ENCODE peak calls at places on chromosome 13, in nine cellular contexts. P is AG10803; Z is fibroblast of mammary gland; Y is left ventricle myocardium inferior; L is cardiac fibroblast; A is omental fat pad; E is CD4-positive, alpha-beta T cell; C is IMR-90; B is Caco-2. T is an unnamed sample.

GRCh38 chr13:28093871-28094270 is 6.5 kb downstream of the FLT3 start:
- DNase-seq in P (no peak), Z (no peak), Y (no peak), L (no peak), A (no peak), E (no peak), C (no peak), B (no peak), T (no peak)

GRCh38 chr13:113118328-113119021 is 4.1 kb upstream of the F10 start:
- DNase-seq in P (no peak), Z (no peak), Y (no peak), L (no peak), A (no peak), E (no peak), C (no peak), B (no peak), T (no peak)

GRCh38 chr13:22189176-22190048 is 518.5 kb downstream of the FGF9 start:
- DNase-seq in P (no peak), Z (no peak), Y (no peak), L (no peak), A (no peak), E (no peak), C (no peak), B (no peak), T (no peak)

GRCh38 chr13:27005976-27006518 is 165.6 kb downstream of the USP12 start:
- DNase-seq in P (no peak), Z (no peak), Y (no peak), L (no peak), A (no peak), E (no peak), C (no peak), B (no peak), T (no peak)

GRCh38 chr13:35479223-35479536 is 2.7 kb upstream of the MAB21L1 start:
- DNase-seq in P (no peak), Z (peak), Y (no peak), L (no peak), A (no peak), E (no peak), C (no peak), B (no peak), T (no peak)

GRCh38 chr13:44188257-44188656 is 185.4 kb upstream of the SERP2 start:
- DNase-seq in P (peak), Z (peak), Y (no peak), L (peak), A (no peak), E (no peak), C (peak), B (no peak), T (no peak)

GRCh38 chr13:67130444-67130843 is 99.7 kb downstream of the PCDH9 start:
- DNase-seq in P (no peak), Z (no peak), Y (no peak), L (no peak), A (no peak), E (no peak), C (no peak), B (no peak), T (no peak)

GRCh38 chr13:98959299-98959698 is 18.6 kb downstream of the DOCK9 start:
- DNase-seq in P (no peak), Z (no peak), Y (no peak), L (no peak), A (no peak), E (no peak), C (no peak), B (no peak), T (no peak)

GRCh38 chr13:113209880-113210421 is 538 bp downstream of the CUL4A start:
- DNase-seq in P (peak), Z (peak), Y (peak), L (peak), A (no peak), E (peak), C (peak), B (peak), T (peak)

GRCh38 chr13:94390881-94391280 is 88.6 kb downstream of the DCT start:
- DNase-seq in P (peak), Z (no peak), Y (no peak), L (no peak), A (no peak), E (no peak), C (peak), B (no peak), T (no peak)

GRCh38 chr13:111145506-111145905 is 30.4 kb downstream of the ARHGEF7 start:
- DNase-seq in P (no peak), Z (no peak), Y (no peak), L (no peak), A (no peak), E (no peak), C (no peak), B (no peak), T (no peak)

GRCh38 chr13:85408415-85408814 is 390.8 kb downstream of the SLITRK6 start:
- DNase-seq in P (no peak), Z (no peak), Y (no peak), L (no peak), A (no peak), E (no peak), C (no peak), B (no peak), T (no peak)

GRCh38 chr13:40974460-40975407 is 44.4 kb downstream of the ELF1 start:
- DNase-seq in P (peak), Z (peak), Y (no peak), L (peak), A (no peak), E (no peak), C (peak), B (peak), T (no peak)

GRCh38 chr13:111472559-111473460 is 152.4 kb downstream of the TEX29 start:
- DNase-seq in P (no peak), Z (no peak), Y (no peak), L (no peak), A (no peak), E (no peak), C (no peak), B (no peak), T (no peak)

GRCh38 chr13:97308735-97309429 is 86.7 kb downstream of the MBNL2 start:
- DNase-seq in P (no peak), Z (no peak), Y (no peak), L (peak), A (no peak), E (no peak), C (peak), B (no peak), T (no peak)

GRCh38 chr13:72255908-72256307 is 388.9 kb upstream of the DACH1 start:
- DNase-seq in P (peak), Z (peak), Y (no peak), L (peak), A (no peak), E (no peak), C (no peak), B (peak), T (no peak)

GRCh38 chr13:109569938-109570711 is 216.3 kb downstream of the IRS2 start:
- DNase-seq in P (no peak), Z (no peak), Y (no peak), L (no peak), A (no peak), E (peak), C (no peak), B (no peak), T (no peak)

GRCh38 chr13:113751491-113751890 is 7.5 kb upstream of the TMEM255B start:
- DNase-seq in P (no peak), Z (no peak), Y (no peak), L (no peak), A (no peak), E (no peak), C (no peak), B (no peak), T (no peak)

GRCh38 chr13:79870123-79870522 is 389.2 kb downstream of the NDFIP2 start:
- DNase-seq in P (no peak), Z (peak), Y (no peak), L (peak), A (no peak), E (no peak), C (peak), B (no peak), T (no peak)

GRCh38 chr13:71813187-71813586 is 53.8 kb downstream of the DACH1 start:
- DNase-seq in P (no peak), Z (no peak), Y (no peak), L (no peak), A (no peak), E (no peak), C (no peak), B (no peak), T (no peak)

GRCh38 chr13:107130516-107130915 is 562.6 kb upstream of the ARGLU1 start:
- DNase-seq in P (no peak), Z (no peak), Y (no peak), L (no peak), A (no peak), E (no peak), C (no peak), B (no peak), T (no peak)

GRCh38 chr13:84025828-84026227 is 143.6 kb upstream of the SLITRK1 start:
- DNase-seq in P (no peak), Z (no peak), Y (no peak), L (no peak), A (no peak), E (no peak), C (no peak), B (no peak), T (no peak)

GRCh38 chr13:51797664-51798488 is 6.1 kb downstream of the DHRS12 start:
- DNase-seq in P (peak), Z (peak), Y (no peak), L (peak), A (no peak), E (peak), C (peak), B (peak), T (no peak)

GRCh38 chr13:43848250-43848649 is 31.3 kb downstream of the CCDC122 start:
- DNase-seq in P (peak), Z (peak), Y (no peak), L (peak), A (no peak), E (no peak), C (peak), B (peak), T (no peak)

GRCh38 chr13:23723463-23723862 is 153.3 kb downstream of the TNFRSF19 start:
- DNase-seq in P (peak), Z (peak), Y (no peak), L (peak), A (no peak), E (no peak), C (peak), B (no peak), T (no peak)

GRCh38 chr13:22143671-22144070 is 472.8 kb downstream of the FGF9 start:
- DNase-seq in P (no peak), Z (no peak), Y (no peak), L (no peak), A (no peak), E (no peak), C (no peak), B (no peak), T (no peak)

GRCh38 chr13:34748078-34748477 is 194.0 kb upstream of the NBEA start:
- DNase-seq in P (peak), Z (peak), Y (peak), L (peak), A (no peak), E (no peak), C (no peak), B (no peak), T (no peak)

GRCh38 chr13:73000027-73000674 is 58.7 kb upstream of the KLF5 start:
- DNase-seq in P (peak), Z (peak), Y (no peak), L (peak), A (no peak), E (no peak), C (peak), B (no peak), T (no peak)

GRCh38 chr13:74134226-74134776 is at the start of gene KLF12:
- DNase-seq in P (peak), Z (peak), Y (peak), L (peak), A (peak), E (peak), C (peak), B (peak), T (peak)

GRCh38 chr13:63433546-63434150 is 2018.0 kb upstream of the PCDH20 start:
- DNase-seq in P (no peak), Z (peak), Y (no peak), L (peak), A (no peak), E (no peak), C (peak), B (no peak), T (no peak)

GRCh38 chr13:97011446-97012131 is 17.3 kb upstream of the OXGR1 start:
- DNase-seq in P (no peak), Z (no peak), Y (no peak), L (no peak), A (no peak), E (no peak), C (no peak), B (no peak), T (no peak)

GRCh38 chr13:30255696-30256095 is 51.7 kb downstream of the KATNAL1 start:
- DNase-seq in P (no peak), Z (peak), Y (no peak), L (no peak), A (no peak), E (no peak), C (no peak), B (no peak), T (no peak)

GRCh38 chr13:98228661-98229349 is 51.7 kb upstream of the RNF113B start:
- DNase-seq in P (peak), Z (peak), Y (no peak), L (no peak), A (no peak), E (no peak), C (peak), B (no peak), T (no peak)

GRCh38 chr13:28357247-28357825 is 137.6 kb downstream of the FLT1 start:
- DNase-seq in P (no peak), Z (no peak), Y (no peak), L (peak), A (no peak), E (no peak), C (no peak), B (no peak), T (no peak)

GRCh38 chr13:99802416-99802815 is 169.2 kb downstream of the ZIC5 start:
- DNase-seq in P (no peak), Z (no peak), Y (no peak), L (no peak), A (no peak), E (no peak), C (no peak), B (no peak), T (no peak)

GRCh38 chr13:48829536-48829935 is 146.2 kb upstream of the FNDC3A start:
- DNase-seq in P (no peak), Z (no peak), Y (no peak), L (no peak), A (no peak), E (no peak), C (no peak), B (no peak), T (no peak)

GRCh38 chr13:59834801-59835200 is 328.9 kb downstream of the DIAPH3 start:
- DNase-seq in P (peak), Z (peak), Y (no peak), L (peak), A (no peak), E (no peak), C (peak), B (no peak), T (no peak)

DNA sequence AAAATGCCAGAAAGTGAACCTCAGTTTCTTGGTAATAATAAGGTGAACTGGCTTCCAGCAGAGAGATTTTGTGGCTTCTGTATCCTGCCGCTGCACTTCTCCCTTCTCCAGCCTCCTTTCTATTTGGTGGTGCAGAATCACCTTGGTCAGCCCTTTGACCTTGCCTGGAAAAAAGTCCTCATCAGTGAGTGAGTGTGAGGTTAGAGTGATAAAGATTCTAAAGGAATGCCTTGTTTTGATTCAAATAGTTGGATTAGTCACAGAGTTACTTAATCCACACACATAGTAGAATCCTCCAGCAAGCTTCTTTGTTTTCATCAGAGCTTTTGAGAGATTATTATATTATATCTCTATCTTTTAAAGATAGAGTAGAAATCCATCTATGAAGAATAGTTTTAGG is 140.9 kb downstream of the KCNRG start:
- DNase-seq in P (peak), Z (peak), Y (no peak), L (peak), A (no peak), E (no peak), C (peak), B (no peak), T (no peak)
- TF ChIP-seq CTCF in P (no peak), Z (no peak), Y (no peak), L (no peak), A (no peak), E (no peak), C (no peak), B (no peak), T (no peak)

GRCh38 chr13:100987993-100988392 is 313.4 kb upstream of the TMTC4 start:
- DNase-seq in P (peak), Z (peak), Y (no peak), L (peak), A (no peak), E (no peak), C (peak), B (peak), T (no peak)

GRCh38 chr13:100984349-100984748 is 309.8 kb upstream of the TMTC4 start:
- DNase-seq in P (no peak), Z (no peak), Y (no peak), L (no peak), A (no peak), E (no peak), C (no peak), B (no peak), T (no peak)

GRCh38 chr13:100986571-100986970 is 312.0 kb upstream of the TMTC4 start:
- DNase-seq in P (no peak), Z (no peak), Y (no peak), L (no peak), A (no peak), E (no peak), C (no peak), B (no peak), T (no peak)

GRCh38 chr13:100989424-100989823 is 314.8 kb upstream of the TMTC4 start:
- DNase-seq in P (no peak), Z (no peak), Y (no peak), L (no peak), A (no peak), E (no peak), C (no peak), B (no peak), T (no peak)
- TF ChIP-seq CTCF in P (no peak), Z (no peak), Y (no peak), L (no peak), A (no peak), E (no peak), C (no peak), B (no peak), T (no peak)

GRCh38 chr13:101915755-101916107 is 463.3 kb downstream of the ITGBL1 start:
- DNase-seq in P (no peak), Z (no peak), Y (no peak), L (no peak), A (no peak), E (no peak), C (no peak), B (no peak), T (no peak)

GRCh38 chr13:101917475-101917810 is 465.0 kb downstream of the ITGBL1 start:
- DNase-seq in P (no peak), Z (no peak), Y (no peak), L (no peak), A (no peak), E (no peak), C (no peak), B (no peak), T (no peak)

GRCh38 chr13:101915333-101915732 is 462.9 kb downstream of the ITGBL1 start:
- DNase-seq in P (no peak), Z (no peak), Y (no peak), L (no peak), A (no peak), E (no peak), C (no peak), B (no peak), T (no peak)

GRCh38 chr13:101916758-101917474 is 464.4 kb downstream of the ITGBL1 start:
- DNase-seq in P (no peak), Z (no peak), Y (no peak), L (no peak), A (no peak), E (no peak), C (no peak), B (no peak), T (no peak)

GRCh38 chr13:101916108-101916757 is 463.8 kb downstream of the ITGBL1 start:
- DNase-seq in P (no peak), Z (peak), Y (peak), L (peak), A (no peak), E (no peak), C (no peak), B (no peak), T (no peak)
- TF ChIP-seq CTCF in P (peak), Z (peak), Y (peak), L (peak), A (no peak), E (no peak), C (no peak), B (no peak), T (no peak)

DNA sequence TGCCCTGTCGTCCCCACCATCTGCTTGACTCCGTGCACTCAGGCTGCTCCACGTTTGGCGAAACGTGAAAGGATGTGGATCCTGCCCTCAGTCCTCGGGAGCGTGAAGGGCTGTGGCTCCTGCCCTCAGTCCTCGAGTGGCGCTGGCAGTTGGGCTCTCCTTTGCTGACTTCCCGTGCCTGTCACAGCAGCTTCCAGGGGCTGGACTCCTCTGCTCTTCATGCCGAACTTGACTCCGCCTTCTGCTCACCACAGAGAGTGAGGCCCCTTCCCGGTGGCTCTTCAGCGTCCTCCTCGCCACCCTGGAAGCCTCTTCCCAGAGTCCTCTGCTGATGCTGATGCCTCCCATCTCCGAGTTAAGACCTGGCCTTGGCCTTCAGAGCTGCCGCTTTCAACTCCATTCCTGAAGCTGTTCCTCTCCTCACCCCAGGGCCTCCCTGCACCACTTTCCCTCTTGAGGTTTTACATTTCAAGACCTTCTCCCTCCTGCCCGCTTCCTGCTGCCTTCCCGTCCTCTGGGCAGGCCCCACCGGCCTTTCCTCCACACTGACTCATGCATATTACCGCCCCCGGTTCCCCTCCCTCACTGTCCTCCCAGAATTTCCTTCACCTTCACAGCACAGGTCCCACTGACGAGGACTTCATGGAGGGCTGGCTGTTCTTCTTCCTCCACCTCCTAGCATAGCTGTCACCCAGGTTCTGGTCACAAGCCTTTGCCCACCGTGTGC is 111.7 kb downstream of the SHISA2 start:
- DNase-seq in P (no peak), Z (no peak), Y (no peak), L (no peak), A (no peak), E (no peak), C (no peak), B (no peak), T (no peak)
- TF ChIP-seq CTCF in P (no peak), Z (no peak), Y (no peak), L (no peak), A (no peak), E (no peak), C (no peak), B (no peak), T (no peak)

DNA sequence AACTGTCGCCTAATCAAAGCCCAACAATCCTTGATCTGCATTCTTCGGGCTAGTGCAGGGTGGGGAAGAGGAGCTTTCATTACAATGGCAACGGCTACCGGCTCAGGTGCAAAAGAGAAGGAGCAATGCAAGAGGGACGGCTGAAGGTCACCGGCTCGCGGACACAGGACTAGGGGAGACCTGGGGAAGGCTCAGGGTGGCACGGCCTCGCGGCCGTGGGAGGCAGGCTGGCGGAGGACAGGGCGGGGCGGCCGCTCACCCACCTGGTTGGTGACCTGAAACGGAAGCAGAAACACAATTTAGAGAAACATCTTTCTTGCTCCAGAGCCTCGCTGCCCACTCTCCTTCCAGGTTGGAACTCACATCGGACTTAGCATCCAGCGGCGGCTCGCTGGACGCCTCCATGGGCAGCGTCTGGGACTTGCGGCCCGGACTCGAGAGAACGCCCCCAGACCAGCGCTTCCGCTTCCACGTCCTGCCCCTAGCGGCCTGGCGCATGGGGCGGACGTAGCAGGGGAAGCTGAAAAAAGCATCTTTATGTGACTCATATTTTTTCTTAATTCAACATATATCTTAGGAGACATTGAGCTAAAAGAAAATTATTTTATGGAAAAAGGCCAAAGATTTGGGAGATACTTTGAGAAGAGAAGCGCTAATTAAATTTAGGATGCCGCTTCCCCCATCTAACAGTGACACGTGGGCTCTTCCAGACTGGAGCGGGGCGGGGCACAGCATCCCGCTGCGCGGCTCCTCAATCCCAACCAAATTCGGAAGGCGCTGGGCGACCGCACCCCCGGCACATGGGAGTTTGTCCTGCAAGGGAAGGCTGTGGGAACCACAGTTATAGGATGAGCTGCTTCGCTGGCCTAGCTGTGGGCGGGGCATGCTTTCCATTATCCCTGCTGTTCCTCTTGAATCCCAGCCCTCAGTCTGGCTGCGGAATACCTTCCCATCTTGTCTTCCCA is at the start of gene COMMD6:
- DNase-seq in P (peak), Z (peak), Y (peak), L (peak), A (no peak), E (peak), C (peak), B (peak), T (peak)
- TF ChIP-seq CTCF in P (peak), Z (no peak), Y (peak), L (peak), A (no peak), E (no peak), C (no peak), B (peak), T (peak)

T was measured in natural killer cell.